ENCODE peak calls at places on chromosomes 1 and 21, in five cellular contexts. One of them, this sample, is unnamed. For H3K27me3 and H3K36me3, the result is how much of the 10 kb centered on the place peaks cover.

GRCh38 chr1:151542710-151543129 is 2.6 kb downstream of the TUFT1 start:
- DNase-seq in GM12878: no peak
- DNase-seq in neural progenitor cell: no peak
- DNase-seq in CD4-positive, alpha-beta memory T cell: no peak
- DNase-seq in GM23248: peak
- DNase-seq in this sample: no peak

GRCh38 chr1:199931666-199932377 is 95.7 kb upstream of the NR5A2 start:
- DNase-seq in neural progenitor cell: no peak
- DNase-seq in GM12878: no peak
- DNase-seq in CD4-positive, alpha-beta memory T cell: peak
- DNase-seq in GM23248: peak
- DNase-seq in this sample: no peak

GRCh38 chr1:101293461-101294045 is 56.7 kb downstream of the S1PR1 start:
- DNase-seq in CD4-positive, alpha-beta memory T cell: peak
- DNase-seq in neural progenitor cell: no peak
- DNase-seq in GM12878: peak
- DNase-seq in GM23248: no peak
- DNase-seq in this sample: no peak

GRCh38 chr1:225603538-225604354 is 49.2 kb downstream of the ENAH start:
- DNase-seq in GM23248: peak
- DNase-seq in CD4-positive, alpha-beta memory T cell: no peak
- DNase-seq in GM12878: no peak
- DNase-seq in neural progenitor cell: no peak
- DNase-seq in this sample: no peak

GRCh38 chr1:61131716-61132115 is 49.4 kb downstream of the NFIA start:
- DNase-seq in CD4-positive, alpha-beta memory T cell: no peak
- DNase-seq in GM12878: no peak
- DNase-seq in GM23248: peak
- DNase-seq in neural progenitor cell: no peak
- DNase-seq in this sample: no peak

GRCh38 chr1:74502432-74502831 is 10.0 kb downstream of the LRRC53 start:
- DNase-seq in GM12878: no peak
- DNase-seq in neural progenitor cell: peak
- DNase-seq in CD4-positive, alpha-beta memory T cell: no peak
- DNase-seq in GM23248: peak
- DNase-seq in this sample: peak

GRCh38 chr1:231059566-231060193 is 19.6 kb upstream of the FAM89A start:
- DNase-seq in GM23248: peak
- DNase-seq in neural progenitor cell: no peak
- DNase-seq in CD4-positive, alpha-beta memory T cell: no peak
- DNase-seq in GM12878: no peak
- DNase-seq in this sample: no peak

GRCh38 chr21:33169360-33169759 is 60.4 kb upstream of the IFNAR2 start:
- DNase-seq in neural progenitor cell: no peak
- DNase-seq in GM12878: no peak
- DNase-seq in CD4-positive, alpha-beta memory T cell: no peak
- DNase-seq in GM23248: no peak
- DNase-seq in this sample: no peak

GRCh38 chr1:165408518-165408917 is 36.4 kb downstream of the RXRG start:
- DNase-seq in neural progenitor cell: peak
- DNase-seq in GM23248: peak
- DNase-seq in CD4-positive, alpha-beta memory T cell: no peak
- DNase-seq in GM12878: no peak
- DNase-seq in this sample: peak

GRCh38 chr1:207309775-207310273 is 11.7 kb upstream of the CD55 start:
- DNase-seq in GM12878: no peak
- DNase-seq in GM23248: peak
- DNase-seq in neural progenitor cell: no peak
- DNase-seq in CD4-positive, alpha-beta memory T cell: no peak
- DNase-seq in this sample: no peak

GRCh38 chr1:226082959-226083302 is 20.4 kb downstream of the H3-3A start:
- DNase-seq in neural progenitor cell: peak
- DNase-seq in GM23248: peak
- DNase-seq in CD4-positive, alpha-beta memory T cell: no peak
- DNase-seq in GM12878: no peak
- DNase-seq in this sample: no peak

GRCh38 chr1:13898406-13898805 is 198.4 kb downstream of the PRDM2 start:
- DNase-seq in GM12878: no peak
- DNase-seq in neural progenitor cell: no peak
- DNase-seq in CD4-positive, alpha-beta memory T cell: no peak
- DNase-seq in GM23248: no peak
- DNase-seq in this sample: no peak

GRCh38 chr1:114075546-114076249 is 78.0 kb downstream of the SYT6 start:
- DNase-seq in CD4-positive, alpha-beta memory T cell: no peak
- DNase-seq in neural progenitor cell: peak
- DNase-seq in GM12878: peak
- DNase-seq in GM23248: no peak
- DNase-seq in this sample: peak

GRCh38 chr1:11769274-11769673 is 7.3 kb downstream of the C1orf167 start:
- DNase-seq in GM23248: no peak
- DNase-seq in CD4-positive, alpha-beta memory T cell: no peak
- DNase-seq in neural progenitor cell: no peak
- DNase-seq in GM12878: no peak
- DNase-seq in this sample: no peak

GRCh38 chr1:164843743-164844500 is 284.9 kb downstream of the PBX1 start:
- DNase-seq in CD4-positive, alpha-beta memory T cell: no peak
- DNase-seq in GM23248: peak
- DNase-seq in neural progenitor cell: no peak
- DNase-seq in GM12878: no peak
- DNase-seq in this sample: no peak

GRCh38 chr1:182331412-182331811 is 60.2 kb downstream of the GLUL start:
- DNase-seq in GM12878: no peak
- DNase-seq in neural progenitor cell: no peak
- DNase-seq in GM23248: no peak
- DNase-seq in CD4-positive, alpha-beta memory T cell: no peak
- DNase-seq in this sample: no peak

GRCh38 chr1:234617986-234618725 is 8.2 kb upstream of the IRF2BP2 start:
- DNase-seq in GM23248: peak
- DNase-seq in CD4-positive, alpha-beta memory T cell: no peak
- DNase-seq in neural progenitor cell: peak
- DNase-seq in GM12878: no peak
- DNase-seq in this sample: no peak

GRCh38 chr1:217393901-217394300 is 237.0 kb downstream of the GPATCH2 start:
- DNase-seq in CD4-positive, alpha-beta memory T cell: no peak
- DNase-seq in GM12878: no peak
- DNase-seq in GM23248: no peak
- DNase-seq in neural progenitor cell: peak
- DNase-seq in this sample: no peak

GRCh38 chr1:39491146-39491921 is at the start of gene BMP8A:
- DNase-seq in GM23248: peak
- DNase-seq in CD4-positive, alpha-beta memory T cell: peak
- DNase-seq in neural progenitor cell: peak
- DNase-seq in GM12878: no peak
- DNase-seq in this sample: peak

GRCh38 chr1:63643926-63644325 is 50.7 kb downstream of the PGM1 start:
- DNase-seq in neural progenitor cell: no peak
- DNase-seq in CD4-positive, alpha-beta memory T cell: no peak
- DNase-seq in GM12878: no peak
- DNase-seq in GM23248: no peak
- DNase-seq in this sample: no peak

GRCh38 chr1:228106800-228107054 is 2.4 kb downstream of the MRPL55 start:
- DNase-seq in CD4-positive, alpha-beta memory T cell: no peak
- DNase-seq in GM12878: no peak
- DNase-seq in GM23248: no peak
- DNase-seq in neural progenitor cell: no peak
- DNase-seq in this sample: peak

GRCh38 chr1:54364613-54365012 is 41.6 kb downstream of the SSBP3 start:
- DNase-seq in GM23248: no peak
- DNase-seq in GM12878: no peak
- DNase-seq in neural progenitor cell: no peak
- DNase-seq in CD4-positive, alpha-beta memory T cell: no peak
- DNase-seq in this sample: no peak

GRCh38 chr1:223492044-223492443 is 98.8 kb downstream of the CCDC185 start:
- DNase-seq in GM23248: no peak
- DNase-seq in CD4-positive, alpha-beta memory T cell: no peak
- DNase-seq in GM12878: no peak
- DNase-seq in neural progenitor cell: no peak
- DNase-seq in this sample: no peak

GRCh38 chr1:82486969-82487368 is 686.2 kb downstream of the ADGRL2 start:
- DNase-seq in CD4-positive, alpha-beta memory T cell: no peak
- DNase-seq in GM12878: no peak
- DNase-seq in neural progenitor cell: no peak
- DNase-seq in GM23248: no peak
- DNase-seq in this sample: no peak

GRCh38 chr1:164382384-164382783 is 176.6 kb upstream of the PBX1 start:
- DNase-seq in neural progenitor cell: no peak
- DNase-seq in GM12878: no peak
- DNase-seq in CD4-positive, alpha-beta memory T cell: no peak
- DNase-seq in GM23248: no peak
- DNase-seq in this sample: no peak

GRCh38 chr1:61828814-61829213 is 86.5 kb downstream of the PATJ start:
- DNase-seq in GM23248: no peak
- DNase-seq in neural progenitor cell: no peak
- DNase-seq in GM12878: no peak
- DNase-seq in CD4-positive, alpha-beta memory T cell: no peak
- DNase-seq in this sample: no peak

GRCh38 chr1:111720977-111721670 is 18.1 kb downstream of the INKA2 start:
- DNase-seq in GM23248: peak
- DNase-seq in CD4-positive, alpha-beta memory T cell: no peak
- DNase-seq in neural progenitor cell: no peak
- DNase-seq in GM12878: no peak
- DNase-seq in this sample: no peak

GRCh38 chr1:197178998-197179397 is 32.5 kb upstream of the ASPM start:
- DNase-seq in neural progenitor cell: no peak
- DNase-seq in CD4-positive, alpha-beta memory T cell: no peak
- DNase-seq in GM12878: no peak
- DNase-seq in GM23248: peak
- DNase-seq in this sample: no peak

GRCh38 chr1:113677250-113678158 is 81.8 kb downstream of the PHTF1 start:
- DNase-seq in CD4-positive, alpha-beta memory T cell: peak
- DNase-seq in GM23248: peak
- DNase-seq in neural progenitor cell: peak
- DNase-seq in GM12878: no peak
- DNase-seq in this sample: peak

GRCh38 chr21:18026359-18026758 is 207.2 kb upstream of the C21orf91 start:
- DNase-seq in CD4-positive, alpha-beta memory T cell: no peak
- DNase-seq in neural progenitor cell: no peak
- DNase-seq in GM12878: no peak
- DNase-seq in GM23248: no peak
- DNase-seq in this sample: no peak

DNA sequence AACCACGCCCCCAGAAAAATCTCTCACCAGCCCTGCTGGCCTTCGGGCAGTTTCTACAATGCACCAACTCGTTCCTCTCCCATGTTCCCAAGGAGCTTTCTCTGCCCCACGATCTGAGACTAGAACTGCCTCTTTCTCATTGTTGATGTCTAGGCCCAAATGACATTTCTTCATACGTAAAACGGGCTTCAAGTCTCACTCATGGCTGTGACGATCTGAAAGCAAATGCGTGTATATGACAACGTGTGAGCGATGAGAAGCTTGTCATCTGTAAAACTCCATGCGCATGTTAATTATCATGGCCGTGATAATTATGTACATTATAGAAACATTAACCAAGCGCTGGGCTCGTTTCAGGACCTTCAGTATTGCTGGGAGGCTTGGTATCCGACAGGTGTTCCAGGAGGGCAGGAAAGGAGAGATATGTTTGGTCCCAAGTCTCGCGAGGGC is 693 bp upstream of the NIPAL3 start:
- DNase-seq in GM12878: no peak
- DNase-seq in CD4-positive, alpha-beta memory T cell: no peak
- DNase-seq in neural progenitor cell: no peak
- DNase-seq in GM23248: peak
- DNase-seq in this sample: no peak
- H3K4me3 ChIP-seq in GM12878: peak
- H3K4me3 ChIP-seq in CD4-positive, alpha-beta memory T cell: no peak
- H3K4me3 ChIP-seq in neural progenitor cell: peak
- H3K4me3 ChIP-seq in GM23248: no peak
- H3K4me3 ChIP-seq in this sample: peak

GRCh38 chr1:178945763-178946266 is 74.9 kb upstream of the ANGPTL1 start:
- DNase-seq in GM23248: peak
- DNase-seq in CD4-positive, alpha-beta memory T cell: no peak
- DNase-seq in neural progenitor cell: peak
- DNase-seq in GM12878: no peak
- DNase-seq in this sample: peak
- H3K27me3 ChIP-seq in GM23248: under half
- H3K27me3 ChIP-seq in CD4-positive, alpha-beta memory T cell: under half
- H3K27me3 ChIP-seq in neural progenitor cell: under half
- H3K27me3 ChIP-seq in GM12878: under half
- H3K27me3 ChIP-seq in this sample: under half

GRCh38 chr1:229629251-229629650 is 3.2 kb downstream of the URB2 start:
- DNase-seq in GM12878: no peak
- DNase-seq in CD4-positive, alpha-beta memory T cell: no peak
- DNase-seq in GM23248: no peak
- DNase-seq in neural progenitor cell: no peak
- DNase-seq in this sample: no peak
- H3K36me3 ChIP-seq in GM12878: under half
- H3K36me3 ChIP-seq in CD4-positive, alpha-beta memory T cell: under half
- H3K36me3 ChIP-seq in GM23248: under half
- H3K36me3 ChIP-seq in neural progenitor cell: under half
- H3K36me3 ChIP-seq in this sample: under half

GRCh38 chr1:28323720-28324119 is 5.1 kb upstream of the MED18 start:
- DNase-seq in GM23248: no peak
- DNase-seq in GM12878: no peak
- DNase-seq in neural progenitor cell: no peak
- DNase-seq in CD4-positive, alpha-beta memory T cell: no peak
- DNase-seq in this sample: no peak

GRCh38 chr1:28328228-28328648 is 602 bp upstream of the MED18 start:
- DNase-seq in GM12878: no peak
- DNase-seq in CD4-positive, alpha-beta memory T cell: no peak
- DNase-seq in neural progenitor cell: no peak
- DNase-seq in GM23248: no peak
- DNase-seq in this sample: no peak

GRCh38 chr1:28326505-28326904 is 2.3 kb upstream of the MED18 start:
- DNase-seq in neural progenitor cell: no peak
- DNase-seq in GM12878: no peak
- DNase-seq in GM23248: no peak
- DNase-seq in CD4-positive, alpha-beta memory T cell: no peak
- DNase-seq in this sample: no peak

GRCh38 chr1:28326980-28327379 is 1.9 kb upstream of the MED18 start:
- DNase-seq in neural progenitor cell: no peak
- DNase-seq in GM12878: no peak
- DNase-seq in CD4-positive, alpha-beta memory T cell: no peak
- DNase-seq in GM23248: peak
- DNase-seq in this sample: no peak

DNA sequence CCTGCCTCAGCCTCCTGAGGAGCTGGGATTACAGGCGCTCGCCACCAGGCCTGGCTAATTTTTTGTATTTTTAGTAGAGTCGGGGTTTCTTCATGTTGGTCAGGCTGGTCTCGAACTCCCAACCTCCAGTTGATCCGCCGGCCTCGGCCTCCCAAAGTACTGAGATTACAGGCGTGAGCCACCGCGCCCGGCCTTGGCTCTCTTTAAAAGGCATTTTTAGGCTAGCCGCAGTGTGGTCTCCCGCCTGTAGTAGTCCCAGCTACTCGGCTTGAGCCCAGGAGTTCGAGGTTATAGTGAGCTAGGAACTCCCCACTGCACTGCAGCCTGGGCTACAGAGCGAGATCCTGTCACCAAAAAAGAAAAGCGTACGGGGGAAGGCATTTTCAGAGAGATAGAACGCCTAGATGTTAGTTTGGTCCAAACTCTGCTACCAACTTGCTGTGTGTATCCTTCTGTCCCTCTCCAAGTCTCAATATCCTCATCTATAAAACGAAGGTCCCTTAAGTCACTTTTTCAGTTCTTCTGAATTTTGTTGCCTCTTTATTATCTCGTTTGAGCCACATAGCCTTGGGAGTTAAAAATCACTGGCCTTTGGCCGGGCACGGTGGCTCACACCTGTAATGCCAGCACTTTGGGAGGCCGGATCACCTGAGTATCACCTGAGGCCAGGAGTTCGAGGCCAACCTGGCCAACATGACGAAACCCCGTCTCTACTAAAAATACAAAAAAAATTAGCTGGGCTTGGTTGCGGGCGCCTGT is 734 bp downstream of the MED18 start:
- DNase-seq in GM12878: no peak
- DNase-seq in CD4-positive, alpha-beta memory T cell: no peak
- DNase-seq in GM23248: peak
- DNase-seq in neural progenitor cell: peak
- DNase-seq in this sample: no peak
- H3K4me3 ChIP-seq in GM12878: peak
- H3K4me3 ChIP-seq in CD4-positive, alpha-beta memory T cell: peak
- H3K4me3 ChIP-seq in GM23248: peak
- H3K4me3 ChIP-seq in neural progenitor cell: peak
- H3K4me3 ChIP-seq in this sample: peak

This sample was measured in H7.